ENCODE peak calls at places on chromosome 20, in six cellular contexts. M is HCT116; E is heart right ventricle; T is mammary epithelial cell; O is CD8-positive, alpha-beta T cell; F is uterus. R is an unnamed sample.

GRCh38 chr20:19993937-19994667 is 23.1 kb upstream of the NAA20 start:
- DNase-seq in M (peak; percentile 40), E (peak; percentile 52), T (peak; percentile 91), O (no peak), F (no peak), R (no peak)

GRCh38 chr20:60715172-60715571 is 536.9 kb upstream of the CDH4 start:
- DNase-seq in M (no peak), E (no peak), T (no peak), O (no peak), F (no peak), R (no peak)

GRCh38 chr20:21229163-21229562 is 74.0 kb upstream of the XRN2 start:
- DNase-seq in M (peak; percentile 15), E (no peak), T (no peak), O (no peak), F (no peak), R (no peak)

GRCh38 chr20:42018979-42019378 is 400.8 kb upstream of the CHD6 start:
- DNase-seq in M (no peak), E (no peak), T (no peak), O (no peak), F (no peak), R (no peak)

GRCh38 chr20:3896302-3896701 is 7.1 kb downstream of the PANK2 start:
- DNase-seq in M (no peak), E (no peak), T (no peak), O (no peak), F (no peak), R (no peak)

GRCh38 chr20:51400051-51400926 is 142.2 kb downstream of the NFATC2 start:
- DNase-seq in M (no peak), E (no peak), T (no peak), O (peak; percentile 57), F (no peak), R (no peak)

GRCh38 chr20:8722277-8722928 is 346.5 kb upstream of the PLCB4 start:
- DNase-seq in M (peak; percentile 59), E (no peak), T (peak; percentile 42), O (peak; percentile 24), F (peak; percentile 20), R (peak; percentile 19)

GRCh38 chr20:9269280-9269971 is 200.5 kb downstream of the PLCB4 start:
- DNase-seq in M (no peak), E (no peak), T (no peak), O (no peak), F (no peak), R (no peak)

GRCh38 chr20:34907616-34908469 is 31.4 kb downstream of the ACSS2 start:
- DNase-seq in M (peak; percentile 90), E (peak; percentile 51), T (peak; percentile 95), O (no peak), F (no peak), R (peak; percentile 14)

GRCh38 chr20:62209850-62210495 is 10.1 kb downstream of the HRH3 start:
- DNase-seq in M (no peak), E (peak; percentile 5), T (no peak), O (no peak), F (no peak), R (no peak)
- H3K4me1 ChIP-seq in M (no peaks in the 10 kb centered on the region), E (no peaks in the 10 kb centered on the region), T (peaks cover 11% of the 10 kb centered on the region), O (no peaks in the 10 kb centered on the region), F (no peaks in the 10 kb centered on the region), R (no peaks in the 10 kb centered on the region)

GRCh38 chr20:32674362-32674789 is 635 bp upstream of the C20orf203 start:
- DNase-seq in M (peak; percentile 40), E (no peak), T (peak; percentile 44), O (peak; percentile 74), F (no peak), R (no peak)
- TF ChIP-seq CTCF in M (peak; percentile 97), E (peak; percentile 49), T (peak; percentile 88), O (peak; percentile 75), F (peak; percentile 37), R (peak; percentile 57)

GRCh38 chr20:5181492-5181891 is 54.7 kb downstream of the CDS2 start:
- DNase-seq in M (no peak), E (no peak), T (no peak), O (no peak), F (no peak), R (no peak)
- H3K27ac ChIP-seq in M (no peak overlapping the region), E (peak overlapping the region; percentile 78), T (no peak overlapping the region), O (no peak overlapping the region), F (peak overlapping the region; percentile 47), R (no peak overlapping the region)

GRCh38 chr20:48709744-48710143 is 118.1 kb downstream of the PREX1 start:
- DNase-seq in M (no peak), E (no peak), T (no peak), O (no peak), F (no peak), R (no peak)
- H3K4me1 ChIP-seq in M (no peaks in the 10 kb centered on the region), E (peaks cover 63% of the 10 kb centered on the region), T (no peaks in the 10 kb centered on the region), O (peaks cover 44% of the 10 kb centered on the region), F (no peaks in the 10 kb centered on the region), R (no peaks in the 10 kb centered on the region)

GRCh38 chr20:63935447-63935846 is 20.8 kb downstream of the UCKL1 start:
- DNase-seq in M (no peak), E (no peak), T (no peak), O (no peak), F (no peak), R (no peak)

GRCh38 chr20:63932606-63933160 is 23.5 kb downstream of the UCKL1 start:
- DNase-seq in M (no peak), E (no peak), T (no peak), O (no peak), F (no peak), R (no peak)

GRCh38 chr20:63933646-63934045 is 22.6 kb downstream of the UCKL1 start:
- DNase-seq in M (no peak), E (no peak), T (no peak), O (no peak), F (no peak), R (no peak)

GRCh38 chr20:63931735-63932134 is 24.5 kb downstream of the UCKL1 start:
- DNase-seq in M (no peak), E (no peak), T (no peak), O (no peak), F (no peak), R (no peak)

GRCh38 chr20:63934271-63935068 is 21.7 kb downstream of the UCKL1 start:
- DNase-seq in M (no peak), E (no peak), T (no peak), O (no peak), F (no peak), R (no peak)
- TF ChIP-seq CTCF in M (no peak), E (no peak), T (peak; percentile 12), O (no peak), F (no peak), R (no peak)

DNA sequence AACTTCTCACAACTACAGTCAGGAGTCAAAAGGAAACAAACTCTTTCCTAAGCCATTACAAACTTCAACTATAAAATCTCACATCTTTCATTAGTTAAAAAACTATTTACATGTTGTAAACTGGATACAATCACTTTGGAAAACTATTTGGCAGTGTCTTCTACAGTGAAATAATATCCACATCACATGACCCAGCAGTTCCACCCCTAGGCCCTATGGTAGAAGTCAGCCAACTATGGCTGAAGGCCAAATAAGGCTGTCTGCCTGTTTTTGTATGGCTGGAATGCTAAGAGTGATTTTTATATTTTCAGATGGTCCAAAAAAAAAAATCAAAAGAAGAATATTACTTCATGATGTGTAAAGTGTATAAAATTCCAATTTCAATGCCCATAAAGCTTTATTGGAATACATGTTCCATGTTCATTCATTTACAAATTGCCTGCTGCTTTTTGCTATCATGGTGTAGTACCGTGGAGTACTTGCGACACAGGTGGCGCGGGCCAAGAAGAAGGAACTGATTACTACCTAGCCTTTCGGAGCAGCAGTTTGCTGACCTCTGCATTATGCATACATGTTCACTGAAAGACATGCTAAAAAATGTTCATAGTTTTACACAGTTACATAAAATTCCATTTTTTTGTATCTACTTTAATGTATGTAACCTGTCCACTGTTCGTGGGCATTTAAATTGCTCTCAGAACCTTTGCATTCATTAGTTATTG is 129.0 kb downstream of the KIF16B start:
- DNase-seq in M (no peak), E (no peak), T (no peak), O (no peak), F (no peak), R (no peak)
- H3K27ac ChIP-seq in M (no peak overlapping the region), E (no peak overlapping the region), T (no peak overlapping the region), O (no peak overlapping the region), F (no peak overlapping the region), R (no peak overlapping the region)

GRCh38 chr20:57327820-57328219 is 1.8 kb upstream of the SPO11 start:
- DNase-seq in M (no peak), E (no peak), T (no peak), O (no peak), F (no peak), R (no peak)
- H3K4me1 ChIP-seq in M (peaks cover 20% of the 10 kb centered on the region), E (no peaks in the 10 kb centered on the region), T (peaks cover 16% of the 10 kb centered on the region), O (no peaks in the 10 kb centered on the region), F (no peaks in the 10 kb centered on the region), R (no peaks in the 10 kb centered on the region)

GRCh38 chr20:38900606-38901005 is 25.6 kb upstream of the FAM83D start:
- DNase-seq in M (no peak), E (no peak), T (no peak), O (no peak), F (no peak), R (no peak)
- TF ChIP-seq CTCF in M (no peak), E (no peak), T (no peak), O (no peak), F (no peak), R (no peak)

DNA sequence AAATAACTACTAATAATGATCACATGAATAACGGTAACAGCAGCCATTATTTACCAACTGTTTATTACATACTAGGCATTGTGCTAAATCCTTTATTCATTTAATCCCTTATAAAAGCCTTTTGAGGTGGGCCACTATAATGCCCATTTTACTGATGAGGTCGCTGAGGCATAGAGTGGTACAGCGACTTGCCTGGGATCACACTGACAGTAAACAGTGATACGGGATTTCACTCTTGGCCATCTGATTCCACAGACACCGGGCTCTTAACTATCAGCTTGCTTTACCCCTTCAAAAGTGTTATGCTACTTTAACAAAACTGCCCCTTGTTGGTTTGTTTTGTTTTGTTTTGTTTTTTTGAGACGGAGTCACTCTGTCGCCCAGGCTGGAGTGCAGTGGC is 2.2 kb upstream of the RAB22A start:
- DNase-seq in M (no peak), E (no peak), T (no peak), O (no peak), F (no peak), R (no peak)
- H3K27ac ChIP-seq in M (no peak overlapping the region), E (no peak overlapping the region), T (peak overlapping the region; percentile 80), O (peak overlapping the region; percentile 90), F (no peak overlapping the region), R (peak overlapping the region; percentile 25)